ENCODE peak calls at places on chromosomes 2 and 18, in nine cellular contexts. One of them, this sample, is unnamed.

GRCh38 chr18:57940166-57940565 is 103.9 kb upstream of the NEDD4L start:
- DNase-seq in fibroblast of villous mesenchyme: no peak
- DNase-seq in RWPE2: no peak
- DNase-seq in RWPE1: no peak
- DNase-seq in left ventricle myocardium inferior: no peak
- DNase-seq in GM23338: no peak
- DNase-seq in right lobe of liver: no peak
- DNase-seq in dorsolateral prefrontal cortex: no peak
- DNase-seq in endothelial cell: no peak
- DNase-seq in this sample: no peak

GRCh38 chr2:134818321-134818720 is 20.1 kb upstream of the ACMSD start:
- DNase-seq in fibroblast of villous mesenchyme: no peak
- DNase-seq in RWPE2: no peak
- DNase-seq in RWPE1: peak
- DNase-seq in left ventricle myocardium inferior: no peak
- DNase-seq in GM23338: no peak
- DNase-seq in right lobe of liver: no peak
- DNase-seq in dorsolateral prefrontal cortex: no peak
- DNase-seq in endothelial cell: no peak
- DNase-seq in this sample: no peak

GRCh38 chr2:47070920-47071824 is 83.9 kb downstream of the STPG4 start:
- DNase-seq in fibroblast of villous mesenchyme: peak
- DNase-seq in RWPE2: no peak
- DNase-seq in RWPE1: no peak
- DNase-seq in left ventricle myocardium inferior: peak
- DNase-seq in GM23338: no peak
- DNase-seq in right lobe of liver: peak
- DNase-seq in dorsolateral prefrontal cortex: no peak
- DNase-seq in endothelial cell: no peak
- DNase-seq in this sample: peak

GRCh38 chr2:18745431-18746272 is 156.3 kb upstream of the NT5C1B start:
- DNase-seq in fibroblast of villous mesenchyme: peak
- DNase-seq in RWPE2: no peak
- DNase-seq in RWPE1: no peak
- DNase-seq in left ventricle myocardium inferior: no peak
- DNase-seq in GM23338: no peak
- DNase-seq in right lobe of liver: no peak
- DNase-seq in dorsolateral prefrontal cortex: no peak
- DNase-seq in endothelial cell: no peak
- DNase-seq in this sample: no peak

GRCh38 chr2:235864746-235865535 is 303.2 kb downstream of the GBX2 start:
- DNase-seq in fibroblast of villous mesenchyme: peak
- DNase-seq in RWPE2: no peak
- DNase-seq in RWPE1: no peak
- DNase-seq in left ventricle myocardium inferior: no peak
- DNase-seq in GM23338: peak
- DNase-seq in right lobe of liver: no peak
- DNase-seq in dorsolateral prefrontal cortex: no peak
- DNase-seq in endothelial cell: no peak
- DNase-seq in this sample: no peak

GRCh38 chr2:104876606-104877005 is 22.7 kb downstream of the POU3F3 start:
- DNase-seq in fibroblast of villous mesenchyme: no peak
- DNase-seq in RWPE2: no peak
- DNase-seq in RWPE1: no peak
- DNase-seq in left ventricle myocardium inferior: no peak
- DNase-seq in GM23338: no peak
- DNase-seq in right lobe of liver: no peak
- DNase-seq in dorsolateral prefrontal cortex: peak
- DNase-seq in endothelial cell: no peak
- DNase-seq in this sample: no peak

GRCh38 chr2:161766334-161766733 is 142.1 kb downstream of the SLC4A10 start:
- DNase-seq in fibroblast of villous mesenchyme: no peak
- DNase-seq in RWPE2: no peak
- DNase-seq in RWPE1: no peak
- DNase-seq in left ventricle myocardium inferior: no peak
- DNase-seq in GM23338: no peak
- DNase-seq in right lobe of liver: no peak
- DNase-seq in dorsolateral prefrontal cortex: no peak
- DNase-seq in endothelial cell: no peak
- DNase-seq in this sample: no peak

GRCh38 chr18:39371996-39372395 is 1806.4 kb upstream of the CELF4 start:
- DNase-seq in fibroblast of villous mesenchyme: no peak
- DNase-seq in RWPE2: no peak
- DNase-seq in RWPE1: no peak
- DNase-seq in left ventricle myocardium inferior: no peak
- DNase-seq in GM23338: no peak
- DNase-seq in right lobe of liver: no peak
- DNase-seq in dorsolateral prefrontal cortex: no peak
- DNase-seq in endothelial cell: no peak
- DNase-seq in this sample: no peak

GRCh38 chr2:100126172-100126571 is 16.2 kb downstream of the AFF3 start:
- DNase-seq in fibroblast of villous mesenchyme: no peak
- DNase-seq in RWPE2: no peak
- DNase-seq in RWPE1: no peak
- DNase-seq in left ventricle myocardium inferior: peak
- DNase-seq in GM23338: no peak
- DNase-seq in right lobe of liver: no peak
- DNase-seq in dorsolateral prefrontal cortex: no peak
- DNase-seq in endothelial cell: no peak
- DNase-seq in this sample: no peak

GRCh38 chr18:26454192-26454591 is 94.2 kb downstream of the KCTD1 start:
- DNase-seq in fibroblast of villous mesenchyme: no peak
- DNase-seq in RWPE2: no peak
- DNase-seq in RWPE1: no peak
- DNase-seq in left ventricle myocardium inferior: no peak
- DNase-seq in GM23338: no peak
- DNase-seq in right lobe of liver: no peak
- DNase-seq in dorsolateral prefrontal cortex: no peak
- DNase-seq in endothelial cell: no peak
- DNase-seq in this sample: no peak

GRCh38 chr2:183536714-183537113 is 412.5 kb downstream of the NUP35 start:
- DNase-seq in fibroblast of villous mesenchyme: no peak
- DNase-seq in RWPE2: no peak
- DNase-seq in RWPE1: no peak
- DNase-seq in left ventricle myocardium inferior: no peak
- DNase-seq in GM23338: peak
- DNase-seq in right lobe of liver: no peak
- DNase-seq in dorsolateral prefrontal cortex: no peak
- DNase-seq in endothelial cell: no peak
- DNase-seq in this sample: no peak

GRCh38 chr2:229445013-229445412 is 173.9 kb upstream of the PID1 start:
- DNase-seq in fibroblast of villous mesenchyme: peak
- DNase-seq in RWPE2: peak
- DNase-seq in RWPE1: peak
- DNase-seq in left ventricle myocardium inferior: peak
- DNase-seq in GM23338: peak
- DNase-seq in right lobe of liver: no peak
- DNase-seq in dorsolateral prefrontal cortex: peak
- DNase-seq in endothelial cell: no peak
- DNase-seq in this sample: no peak

GRCh38 chr18:3466051-3466450 is 16.1 kb downstream of the TGIF1 start:
- DNase-seq in fibroblast of villous mesenchyme: peak
- DNase-seq in RWPE2: no peak
- DNase-seq in RWPE1: peak
- DNase-seq in left ventricle myocardium inferior: no peak
- DNase-seq in GM23338: no peak
- DNase-seq in right lobe of liver: no peak
- DNase-seq in dorsolateral prefrontal cortex: no peak
- DNase-seq in endothelial cell: peak
- DNase-seq in this sample: no peak

GRCh38 chr2:14560686-14561085 is 71.8 kb upstream of the LRATD1 start:
- DNase-seq in fibroblast of villous mesenchyme: no peak
- DNase-seq in RWPE2: no peak
- DNase-seq in RWPE1: no peak
- DNase-seq in left ventricle myocardium inferior: no peak
- DNase-seq in GM23338: no peak
- DNase-seq in right lobe of liver: no peak
- DNase-seq in dorsolateral prefrontal cortex: no peak
- DNase-seq in endothelial cell: no peak
- DNase-seq in this sample: no peak

GRCh38 chr18:49112031-49112430 is 161.3 kb upstream of the SMAD7 start:
- DNase-seq in fibroblast of villous mesenchyme: no peak
- DNase-seq in RWPE2: no peak
- DNase-seq in RWPE1: no peak
- DNase-seq in left ventricle myocardium inferior: no peak
- DNase-seq in GM23338: peak
- DNase-seq in right lobe of liver: no peak
- DNase-seq in dorsolateral prefrontal cortex: no peak
- DNase-seq in endothelial cell: no peak
- DNase-seq in this sample: no peak

GRCh38 chr2:6877402-6878305 is at the start of gene RSAD2:
- DNase-seq in fibroblast of villous mesenchyme: peak
- DNase-seq in RWPE2: no peak
- DNase-seq in RWPE1: peak
- DNase-seq in left ventricle myocardium inferior: no peak
- DNase-seq in GM23338: no peak
- DNase-seq in right lobe of liver: no peak
- DNase-seq in dorsolateral prefrontal cortex: no peak
- DNase-seq in endothelial cell: no peak
- DNase-seq in this sample: no peak

GRCh38 chr2:145800201-145801091 is 1280.5 kb upstream of the ZEB2 start:
- DNase-seq in fibroblast of villous mesenchyme: no peak
- DNase-seq in RWPE2: no peak
- DNase-seq in RWPE1: peak
- DNase-seq in left ventricle myocardium inferior: no peak
- DNase-seq in GM23338: no peak
- DNase-seq in right lobe of liver: peak
- DNase-seq in dorsolateral prefrontal cortex: no peak
- DNase-seq in endothelial cell: no peak
- DNase-seq in this sample: no peak

GRCh38 chr2:145798419-145798818 is 1278.5 kb upstream of the ZEB2 start:
- DNase-seq in fibroblast of villous mesenchyme: no peak
- DNase-seq in RWPE2: no peak
- DNase-seq in RWPE1: no peak
- DNase-seq in left ventricle myocardium inferior: no peak
- DNase-seq in GM23338: no peak
- DNase-seq in right lobe of liver: no peak
- DNase-seq in dorsolateral prefrontal cortex: no peak
- DNase-seq in endothelial cell: no peak
- DNase-seq in this sample: no peak

GRCh38 chr2:145799595-145800108 is 1279.7 kb upstream of the ZEB2 start:
- DNase-seq in fibroblast of villous mesenchyme: no peak
- DNase-seq in RWPE2: no peak
- DNase-seq in RWPE1: no peak
- DNase-seq in left ventricle myocardium inferior: no peak
- DNase-seq in GM23338: no peak
- DNase-seq in right lobe of liver: no peak
- DNase-seq in dorsolateral prefrontal cortex: peak
- DNase-seq in endothelial cell: no peak
- DNase-seq in this sample: no peak

GRCh38 chr2:145797692-145798091 is 1277.8 kb upstream of the ZEB2 start:
- DNase-seq in fibroblast of villous mesenchyme: no peak
- DNase-seq in RWPE2: no peak
- DNase-seq in RWPE1: peak
- DNase-seq in left ventricle myocardium inferior: no peak
- DNase-seq in GM23338: no peak
- DNase-seq in right lobe of liver: no peak
- DNase-seq in dorsolateral prefrontal cortex: no peak
- DNase-seq in endothelial cell: no peak
- DNase-seq in this sample: no peak

DNA sequence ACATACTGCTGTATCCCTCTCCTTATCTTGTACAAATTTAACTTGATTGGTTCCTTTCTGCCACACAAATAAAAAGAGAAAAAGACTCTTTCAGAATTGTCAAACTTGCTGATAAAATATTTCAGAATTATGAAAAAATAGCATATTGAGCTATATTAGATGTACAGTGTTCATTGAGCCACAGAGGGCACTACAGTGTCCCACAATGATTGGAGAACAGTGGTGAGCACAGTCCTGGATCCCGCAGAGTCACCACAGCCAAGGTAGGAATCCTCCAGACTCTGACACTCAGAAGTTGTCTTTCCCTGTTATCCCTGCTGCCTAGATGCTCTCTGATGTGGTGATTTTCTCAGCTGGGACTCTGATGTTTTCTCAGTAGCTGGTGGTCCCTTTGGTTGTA is 1281.3 kb upstream of the ZEB2 start:
- DNase-seq in fibroblast of villous mesenchyme: no peak
- DNase-seq in RWPE2: no peak
- DNase-seq in RWPE1: no peak
- DNase-seq in left ventricle myocardium inferior: no peak
- DNase-seq in GM23338: no peak
- DNase-seq in right lobe of liver: no peak
- DNase-seq in dorsolateral prefrontal cortex: no peak
- DNase-seq in endothelial cell: no peak
- DNase-seq in this sample: no peak
- TF ChIP-seq CTCF in fibroblast of villous mesenchyme: no peak
- TF ChIP-seq CTCF in RWPE2: no peak
- TF ChIP-seq CTCF in RWPE1: no peak
- TF ChIP-seq CTCF in left ventricle myocardium inferior: no peak
- TF ChIP-seq CTCF in GM23338: no peak
- TF ChIP-seq CTCF in right lobe of liver: no peak
- TF ChIP-seq CTCF in dorsolateral prefrontal cortex: no peak
- TF ChIP-seq CTCF in endothelial cell: no peak
- TF ChIP-seq CTCF in this sample: no peak

GRCh38 chr2:27753744-27754588 is 17.6 kb upstream of the MRPL33 start:
- DNase-seq in fibroblast of villous mesenchyme: peak
- DNase-seq in RWPE2: peak
- DNase-seq in RWPE1: peak
- DNase-seq in left ventricle myocardium inferior: peak
- DNase-seq in GM23338: peak
- DNase-seq in right lobe of liver: peak
- DNase-seq in dorsolateral prefrontal cortex: peak
- DNase-seq in endothelial cell: peak
- DNase-seq in this sample: no peak
- TF ChIP-seq CTCF in fibroblast of villous mesenchyme: peak
- TF ChIP-seq CTCF in RWPE2: peak
- TF ChIP-seq CTCF in RWPE1: no peak
- TF ChIP-seq CTCF in left ventricle myocardium inferior: peak
- TF ChIP-seq CTCF in GM23338: peak
- TF ChIP-seq CTCF in right lobe of liver: peak
- TF ChIP-seq CTCF in dorsolateral prefrontal cortex: peak
- TF ChIP-seq CTCF in endothelial cell: peak
- TF ChIP-seq CTCF in this sample: peak

GRCh38 chr2:231489990-231490389 is 25.7 kb upstream of the NCL start:
- DNase-seq in fibroblast of villous mesenchyme: no peak
- DNase-seq in RWPE2: no peak
- DNase-seq in RWPE1: no peak
- DNase-seq in left ventricle myocardium inferior: peak
- DNase-seq in GM23338: peak
- DNase-seq in right lobe of liver: no peak
- DNase-seq in dorsolateral prefrontal cortex: peak
- DNase-seq in endothelial cell: no peak
- DNase-seq in this sample: no peak
- TF ChIP-seq CTCF in fibroblast of villous mesenchyme: peak
- TF ChIP-seq CTCF in RWPE2: peak
- TF ChIP-seq CTCF in RWPE1: no peak
- TF ChIP-seq CTCF in left ventricle myocardium inferior: peak
- TF ChIP-seq CTCF in GM23338: peak
- TF ChIP-seq CTCF in right lobe of liver: peak
- TF ChIP-seq CTCF in dorsolateral prefrontal cortex: peak
- TF ChIP-seq CTCF in endothelial cell: no peak
- TF ChIP-seq CTCF in this sample: peak

DNA sequence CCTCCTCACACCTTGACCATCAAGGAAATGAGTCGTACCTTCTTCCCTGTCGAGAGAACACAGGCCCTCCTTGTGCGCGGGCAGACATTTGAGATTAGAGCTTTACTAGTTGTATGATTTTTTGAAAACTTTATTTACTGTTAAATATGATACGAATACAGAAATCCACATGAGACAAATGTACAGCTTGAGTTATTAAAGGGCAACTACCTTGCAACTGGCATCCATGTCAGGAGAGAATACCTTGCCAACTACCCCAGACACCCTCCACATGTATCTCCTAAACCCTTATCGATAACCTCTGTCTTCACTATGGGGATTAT is 28.3 kb downstream of the KLHL23 start:
- DNase-seq in fibroblast of villous mesenchyme: no peak
- DNase-seq in RWPE2: no peak
- DNase-seq in RWPE1: no peak
- DNase-seq in left ventricle myocardium inferior: no peak
- DNase-seq in GM23338: no peak
- DNase-seq in right lobe of liver: no peak
- DNase-seq in dorsolateral prefrontal cortex: no peak
- DNase-seq in endothelial cell: no peak
- DNase-seq in this sample: no peak
- TF ChIP-seq CTCF in fibroblast of villous mesenchyme: no peak
- TF ChIP-seq CTCF in RWPE2: no peak
- TF ChIP-seq CTCF in RWPE1: no peak
- TF ChIP-seq CTCF in left ventricle myocardium inferior: no peak
- TF ChIP-seq CTCF in GM23338: no peak
- TF ChIP-seq CTCF in right lobe of liver: no peak
- TF ChIP-seq CTCF in dorsolateral prefrontal cortex: no peak
- TF ChIP-seq CTCF in endothelial cell: no peak
- TF ChIP-seq CTCF in this sample: no peak